ENCODE peak calls at places on chromosomes 1 and 21, in four cellular contexts. U is K562, P is IMR-90, E is OCI-LY7. V is an unnamed sample.

GRCh38 chr21:42028754-42029385 is 18.7 kb upstream of the ZBTB21 start:
- DNase-seq in U (no peak), P (no peak), E (no peak), V (no peak)

GRCh38 chr1:201555593-201555945 is 16.6 kb downstream of the NAV1 start:
- DNase-seq in U (no peak), P (no peak), E (no peak), V (no peak)

GRCh38 chr1:64598100-64598571 is 128.2 kb downstream of the CACHD1 start:
- DNase-seq in U (no peak), P (peak; percentile 73), E (no peak), V (peak; percentile 83)

GRCh38 chr21:33033094-33033951 is 7.6 kb downstream of the OLIG2 start:
- DNase-seq in U (no peak), P (no peak), E (no peak), V (no peak)

GRCh38 chr21:42081138-42081537 is 10.0 kb downstream of the UMODL1 start:
- DNase-seq in U (no peak), P (no peak), E (no peak), V (peak; percentile 63)

GRCh38 chr1:197319631-197320030 is 51.6 kb downstream of the CRB1 start:
- DNase-seq in U (no peak), P (no peak), E (no peak), V (no peak)

GRCh38 chr1:211828584-211829342 is 1.8 kb downstream of the LPGAT1 start:
- DNase-seq in U (no peak), P (peak; percentile 18), E (no peak), V (peak; percentile 33)

GRCh38 chr1:21520899-21521716 is 11.9 kb downstream of the ALPL start:
- DNase-seq in U (no peak), P (peak; percentile 71), E (no peak), V (peak; percentile 55)

GRCh38 chr1:221724931-221725605 is 16.8 kb downstream of the DUSP10 start:
- DNase-seq in U (no peak), P (peak; percentile 66), E (no peak), V (peak; percentile 91)

GRCh38 chr21:21547368-21547953 is 549.3 kb downstream of the NCAM2 start:
- DNase-seq in U (no peak), P (peak; percentile 9), E (no peak), V (no peak)

GRCh38 chr1:183898001-183898396 is 93.1 kb downstream of the RGL1 start:
- DNase-seq in U (no peak), P (no peak), E (no peak), V (no peak)

GRCh38 chr1:223001653-223002634 is 141.1 kb downstream of the TLR5 start:
- DNase-seq in U (no peak), P (no peak), E (no peak), V (peak; percentile 62)

GRCh38 chr1:108531429-108531828 is 28.5 kb upstream of the EEIG2 start:
- DNase-seq in U (no peak), P (no peak), E (no peak), V (no peak)

GRCh38 chr1:186183219-186183618 is 191.8 kb downstream of the TPR start:
- DNase-seq in U (no peak), P (peak; percentile 58), E (no peak), V (peak; percentile 94)

GRCh38 chr1:240242601-240243144 is 151.0 kb downstream of the FMN2 start:
- DNase-seq in U (no peak), P (peak; percentile 80), E (no peak), V (peak; percentile 86)

GRCh38 chr1:41368384-41368783 is 7.2 kb downstream of the FOXO6 start:
- DNase-seq in U (no peak), P (no peak), E (no peak), V (no peak)

GRCh38 chr1:41682845-41683630 is 198.6 kb upstream of the EDN2 start:
- DNase-seq in U (no peak), P (peak; percentile 41), E (no peak), V (peak; percentile 59)

GRCh38 chr1:183731151-183731550 is 73.8 kb upstream of the RGL1 start:
- DNase-seq in U (no peak), P (no peak), E (no peak), V (no peak)

GRCh38 chr1:213335084-213335483 is 284.0 kb downstream of the RPS6KC1 start:
- DNase-seq in U (no peak), P (no peak), E (no peak), V (no peak)

GRCh38 chr1:85322655-85323054 is 46.2 kb upstream of the BCL10 start:
- DNase-seq in U (no peak), P (peak; percentile 59), E (no peak), V (peak; percentile 71)

GRCh38 chr1:95041491-95042165 is 31.1 kb downstream of the ALG14 start:
- DNase-seq in U (peak; percentile 19), P (peak; percentile 92), E (peak; percentile 57), V (peak; percentile 89)

DNA sequence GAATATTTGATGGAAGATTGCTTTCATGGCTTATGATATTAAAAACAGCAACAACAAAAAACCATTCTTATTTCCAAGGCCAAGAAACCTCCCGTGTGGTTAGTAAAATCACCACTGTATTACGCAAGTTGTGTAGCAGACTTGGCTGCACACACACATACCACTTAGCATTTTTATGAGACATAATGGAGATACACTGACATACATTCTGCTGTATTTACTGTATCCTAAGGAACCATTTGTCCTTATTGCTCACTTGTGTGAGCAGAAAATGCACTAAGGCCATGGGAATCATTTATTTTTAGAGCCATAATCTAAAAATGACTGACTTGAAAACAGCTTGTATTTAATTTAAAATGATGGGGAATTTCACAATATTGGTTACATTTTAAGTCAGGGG is 584 bp upstream of the C1orf141 start:
- DNase-seq in U (no peak), P (peak; percentile 86), E (no peak), V (peak; percentile 93)
- H3K4me2 ChIP-seq in U (no peak overlapping the region), P (no peak overlapping the region), E (no peak overlapping the region), V (peak overlapping the region; percentile 73)

DNA sequence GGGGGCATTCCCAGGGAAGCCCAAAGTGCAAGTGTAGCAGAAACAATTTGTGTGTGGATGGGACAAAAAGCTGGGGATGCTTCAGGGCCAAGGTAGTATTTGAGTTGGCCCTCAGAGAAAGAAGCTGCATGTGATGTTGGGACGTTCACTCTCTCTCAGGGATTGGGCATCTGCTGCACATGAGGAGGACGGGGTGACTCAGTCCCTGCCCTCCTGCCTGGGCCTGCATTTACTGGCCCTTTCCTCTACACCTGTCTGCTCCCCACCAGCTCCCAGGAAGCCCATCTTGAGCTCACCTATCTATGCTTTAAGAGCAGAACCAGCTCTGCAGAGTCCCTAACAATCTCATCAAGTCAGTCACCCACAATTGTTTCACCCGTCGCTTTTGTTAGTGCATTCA is 23.5 kb upstream of the MPZL1 start:
- DNase-seq in U (no peak), P (no peak), E (no peak), V (no peak)
- H4K20me1 ChIP-seq in U (no peaks in the 10 kb centered on the region), P (no peaks in the 10 kb centered on the region), E (no peaks in the 10 kb centered on the region), V (no peaks in the 10 kb centered on the region)

GRCh38 chr1:100440075-100440809 is 87.9 kb downstream of the CDC14A start:
- DNase-seq in U (peak; percentile 44), P (no peak), E (no peak), V (no peak)
- H3K4me2 ChIP-seq in U (peak overlapping the region; percentile 8), P (no peak overlapping the region), E (no peak overlapping the region), V (no peak overlapping the region)

GRCh38 chr1:29394521-29394921 is 158.2 kb downstream of the PTPRU start:
- DNase-seq in U (no peak), P (no peak), E (no peak), V (no peak)
- H4K20me1 ChIP-seq in U (peaks cover 10% of the 10 kb centered on the region), P (no peaks in the 10 kb centered on the region), E (no peaks in the 10 kb centered on the region), V (no peaks in the 10 kb centered on the region)